ENCODE peak calls at places on chromosome 1, in ten cellular contexts. G is ovary, L is MM.1S, C is tibial artery, D is mesenchymal stem cell, W is heart right ventricle, Y is pancreas, N is heart left ventricle, S is GM06990, K is prostate gland. E is an unnamed sample.

GRCh38 chr1:223137402-223138100 is 5.5 kb downstream of the TLR5 start:
- DNase-seq in G (no peak), L (no peak), C (peak; percentile 66), D (peak; percentile 75), W (no peak), Y (no peak), N (no peak), S (no peak), K (peak; percentile 72), E (peak; percentile 83)

GRCh38 chr1:66253330-66253921 is 280.5 kb upstream of the SGIP1 start:
- DNase-seq in G (no peak), L (peak; percentile 75), C (no peak), D (peak; percentile 79), W (no peak), Y (no peak), N (no peak), S (no peak), K (peak; percentile 41), E (peak; percentile 76)

GRCh38 chr1:192522673-192523072 is 52.9 kb upstream of the RGS1 start:
- DNase-seq in G (no peak), L (no peak), C (no peak), D (no peak), W (no peak), Y (no peak), N (no peak), S (no peak), K (no peak), E (no peak)

GRCh38 chr1:148362930-148363810 is 119.9 kb downstream of the PPIAL4G start:
- DNase-seq in G (no peak), L (no peak), C (no peak), D (no peak), W (no peak), Y (no peak), N (no peak), S (no peak), K (no peak), E (peak; percentile 78)

GRCh38 chr1:10508511-10508951 is 33.8 kb downstream of the PEX14 start:
- DNase-seq in G (no peak), L (no peak), C (no peak), D (peak; percentile 82), W (no peak), Y (no peak), N (no peak), S (no peak), K (no peak), E (no peak)

GRCh38 chr1:211714154-211714553 is 38.7 kb upstream of the NEK2 start:
- DNase-seq in G (no peak), L (no peak), C (no peak), D (no peak), W (no peak), Y (no peak), N (no peak), S (no peak), K (no peak), E (no peak)

GRCh38 chr1:223662943-223663342 is 2.6 kb downstream of the CAPN8 start:
- DNase-seq in G (no peak), L (no peak), C (no peak), D (no peak), W (no peak), Y (no peak), N (no peak), S (no peak), K (no peak), E (peak; percentile 33)

GRCh38 chr1:240111558-240111957 is 19.9 kb downstream of the FMN2 start:
- DNase-seq in G (no peak), L (no peak), C (no peak), D (no peak), W (no peak), Y (no peak), N (no peak), S (no peak), K (no peak), E (no peak)

DNA sequence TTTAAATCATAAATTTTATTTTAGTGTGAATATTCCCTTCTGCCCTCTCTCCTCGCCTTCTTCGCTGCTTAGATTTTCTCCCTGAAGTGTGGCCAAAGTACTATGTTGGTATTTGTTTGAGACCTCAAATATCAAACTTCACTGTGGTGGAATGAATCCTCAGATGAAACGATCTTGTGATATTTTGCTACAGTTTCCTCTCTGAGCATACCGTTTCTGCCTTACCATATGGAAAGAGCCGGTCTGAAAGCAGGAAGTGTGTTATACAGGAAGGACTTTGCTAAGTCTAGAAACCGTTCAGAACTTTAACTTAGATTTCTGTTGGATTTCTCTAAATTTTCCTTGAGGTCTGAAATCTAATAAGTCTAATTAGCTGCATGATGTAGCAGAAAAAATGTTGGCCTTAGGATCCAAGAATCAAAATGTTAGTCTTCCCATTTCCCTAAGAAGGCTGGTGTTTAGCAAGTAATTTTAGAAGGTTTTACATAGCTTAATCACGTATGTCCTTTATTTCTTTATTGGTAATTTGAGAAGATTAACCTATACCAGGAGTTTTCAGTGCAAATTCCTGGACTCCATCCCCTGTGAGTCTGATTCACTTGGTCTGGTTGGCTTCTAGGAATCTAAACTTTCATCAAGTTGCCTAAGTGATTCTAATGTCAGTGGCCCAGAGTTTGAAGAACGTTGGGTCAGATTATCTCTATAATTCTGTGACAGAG is 30.7 kb downstream of the SDCCAG8 start:
- DNase-seq in G (no peak), L (no peak), C (no peak), D (peak; percentile 54), W (no peak), Y (no peak), N (no peak), S (no peak), K (no peak), E (peak; percentile 27)
- H3K36me3 ChIP-seq in G (no peaks in the 10 kb centered on the region), L (no peaks in the 10 kb centered on the region), C (peaks cover 46% of the 10 kb centered on the region), D (peaks cover 71% of the 10 kb centered on the region), W (peaks cover 8% of the 10 kb centered on the region), Y (no peaks in the 10 kb centered on the region), N (peaks cover 29% of the 10 kb centered on the region), S (no peaks in the 10 kb centered on the region), K (no peaks in the 10 kb centered on the region), E (no peaks in the 10 kb centered on the region)

DNA sequence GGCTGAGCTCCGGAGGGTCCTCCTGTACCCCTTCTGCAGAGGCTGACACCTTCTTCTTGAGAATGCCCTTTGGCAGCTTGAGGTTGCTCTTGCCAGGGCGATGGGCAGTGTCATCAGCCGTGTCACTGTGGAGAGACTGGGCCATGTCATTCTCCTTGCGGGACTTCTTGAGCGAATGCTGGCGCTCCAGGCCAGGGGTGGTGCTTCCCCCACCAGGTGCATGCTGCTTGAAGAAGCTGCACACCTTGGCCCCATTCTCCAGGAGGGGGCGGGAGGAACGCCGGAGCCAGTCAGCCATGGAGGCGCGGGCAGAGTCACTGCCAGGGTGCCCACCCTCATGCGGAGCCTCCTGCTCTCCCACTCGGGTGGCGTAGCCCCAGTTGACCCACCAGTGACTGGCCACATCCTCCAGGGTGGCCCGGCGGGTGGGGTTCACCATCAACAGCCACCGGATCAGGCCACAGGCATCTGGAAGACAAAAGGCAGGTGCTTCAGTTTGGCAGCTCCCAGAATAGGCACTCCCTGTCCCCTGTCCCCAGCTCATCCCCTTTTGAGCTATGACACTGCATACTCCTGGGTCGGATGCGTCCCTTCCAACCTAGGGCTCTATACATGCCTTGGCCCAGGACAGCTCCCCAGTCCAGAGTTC is 17.4 kb downstream of the NUAK2 start:
- DNase-seq in G (no peak), L (no peak), C (no peak), D (no peak), W (no peak), Y (no peak), N (no peak), S (no peak), K (no peak), E (no peak)
- H3K36me3 ChIP-seq in G (no peaks in the 10 kb centered on the region), L (no peaks in the 10 kb centered on the region), C (peaks cover 44% of the 10 kb centered on the region), D (peaks cover 55% of the 10 kb centered on the region), W (peaks cover 11% of the 10 kb centered on the region), Y (peaks cover 24% of the 10 kb centered on the region), N (peaks cover 65% of the 10 kb centered on the region), S (peaks cover 2% of the 10 kb centered on the region), K (peaks cover 5% of the 10 kb centered on the region), E (peaks cover 48% of the 10 kb centered on the region)

DNA sequence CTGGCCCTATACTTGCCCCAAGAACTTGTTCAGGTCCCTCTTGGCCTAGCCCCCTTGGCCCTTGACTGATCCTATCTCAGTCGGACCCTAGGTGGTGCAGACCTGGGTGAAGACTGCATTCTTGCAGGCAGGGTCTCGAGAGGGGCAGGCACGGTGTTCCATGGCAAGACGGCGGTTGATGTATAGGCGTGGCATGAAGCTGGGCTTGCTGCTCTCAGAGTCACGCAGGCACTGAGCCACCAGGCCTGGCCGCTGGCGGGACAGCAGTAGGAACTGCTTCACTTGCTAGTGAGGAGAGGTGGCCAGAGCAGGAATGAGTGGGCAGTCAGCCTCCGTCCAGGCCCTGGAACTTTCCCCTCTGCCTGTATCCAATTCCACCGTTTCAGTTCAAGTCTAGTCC is 3.8 kb downstream of the HECTD3 start:
- DNase-seq in G (no peak), L (no peak), C (no peak), D (no peak), W (no peak), Y (no peak), N (no peak), S (no peak), K (no peak), E (no peak)
- H3K36me3 ChIP-seq in G (peaks cover 3% of the 10 kb centered on the region), L (no peaks in the 10 kb centered on the region), C (peaks cover 72% of the 10 kb centered on the region), D (peaks cover 75% of the 10 kb centered on the region), W (peaks cover 65% of the 10 kb centered on the region), Y (peaks cover 52% of the 10 kb centered on the region), N (peaks cover 72% of the 10 kb centered on the region), S (peaks cover 37% of the 10 kb centered on the region), K (peaks cover 15% of the 10 kb centered on the region), E (peaks cover 53% of the 10 kb centered on the region)

GRCh38 chr1:2303781-2304180 is 75.7 kb downstream of the SKI start:
- DNase-seq in G (no peak), L (no peak), C (no peak), D (no peak), W (no peak), Y (no peak), N (no peak), S (no peak), K (no peak), E (no peak)

GRCh38 chr1:2304282-2304681 is 76.2 kb downstream of the SKI start:
- DNase-seq in G (no peak), L (no peak), C (no peak), D (no peak), W (no peak), Y (no peak), N (no peak), S (no peak), K (no peak), E (no peak)

GRCh38 chr1:2303016-2303775 is 75.1 kb downstream of the SKI start:
- DNase-seq in G (no peak), L (no peak), C (no peak), D (no peak), W (no peak), Y (no peak), N (no peak), S (no peak), K (peak; percentile 85), E (no peak)

GRCh38 chr1:2306151-2306978 is 78.2 kb downstream of the SKI start:
- DNase-seq in G (no peak), L (no peak), C (no peak), D (no peak), W (no peak), Y (no peak), N (no peak), S (no peak), K (no peak), E (no peak)

DNA sequence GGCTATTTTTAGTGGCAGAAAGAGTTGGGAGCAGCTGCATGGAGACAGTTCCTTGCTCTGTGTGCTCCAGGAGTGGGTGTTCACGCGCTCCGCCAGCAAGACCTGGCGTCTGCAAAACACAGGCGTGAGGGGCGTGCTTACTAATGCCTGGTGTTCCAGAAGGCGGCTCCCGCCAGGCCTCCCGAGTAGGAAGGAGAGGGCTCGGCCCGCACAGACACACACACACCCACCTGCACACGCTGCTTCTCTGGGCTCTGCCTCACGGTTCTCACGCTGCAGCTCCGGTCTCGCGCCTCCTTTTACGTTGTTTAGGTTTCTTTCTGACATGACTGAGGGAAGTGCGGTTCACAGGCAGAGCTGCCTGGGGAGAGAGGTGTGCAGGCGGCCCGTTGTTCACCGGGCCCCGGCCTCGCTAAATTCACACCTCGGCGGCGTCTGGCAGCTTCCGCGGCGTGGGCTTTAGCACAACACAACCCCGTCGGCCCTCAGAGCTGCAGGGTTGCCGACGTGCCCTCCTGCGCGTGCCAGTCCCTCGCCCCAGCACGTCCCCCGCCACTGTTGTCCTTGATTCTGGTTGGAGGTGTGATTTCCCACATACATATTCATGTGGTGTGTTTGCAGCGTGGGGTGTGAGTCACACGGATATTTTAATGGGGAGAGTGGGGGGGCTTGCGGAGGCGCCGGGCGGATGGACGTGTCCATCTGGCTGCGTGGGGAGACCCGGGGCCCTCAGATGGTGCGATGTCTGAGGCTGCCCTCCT is 77.0 kb downstream of the SKI start:
- DNase-seq in G (no peak), L (no peak), C (no peak), D (no peak), W (no peak), Y (no peak), N (no peak), S (no peak), K (no peak), E (no peak)
- H3K36me3 ChIP-seq in G (no peaks in the 10 kb centered on the region), L (no peaks in the 10 kb centered on the region), C (peaks cover 68% of the 10 kb centered on the region), D (peaks cover 54% of the 10 kb centered on the region), W (peaks cover 55% of the 10 kb centered on the region), Y (peaks cover 14% of the 10 kb centered on the region), N (peaks cover 72% of the 10 kb centered on the region), S (peaks cover 12% of the 10 kb centered on the region), K (peaks cover 5% of the 10 kb centered on the region), E (peaks cover 29% of the 10 kb centered on the region)

E was measured in bronchial epithelial cell.